ENCODE peak calls at places on chromosomes 16 and 17, in five cellular contexts. B is heart right ventricle, I is lower lobe of right lung, P is tibial artery, R is fibroblast of lung. C is an unnamed sample.

GRCh38 chr16:65779196-65779595 is 587.3 kb upstream of the CDH5 start:
- DNase-seq in B (no peak), I (no peak), P (no peak), R (no peak), C (no peak)

GRCh38 chr16:27225536-27226360 is 22.4 kb downstream of the KDM8 start:
- DNase-seq in B (no peak), I (peak; percentile 43), P (no peak), R (no peak), C (peak; percentile 58)

GRCh38 chr17:39513915-39514314 is 52.6 kb downstream of the CDK12 start:
- DNase-seq in B (no peak), I (no peak), P (no peak), R (no peak), C (no peak)

GRCh38 chr16:30053376-30054015 is 12.1 kb upstream of the ALDOA start:
- DNase-seq in B (no peak), I (no peak), P (no peak), R (peak; percentile 62), C (no peak)

GRCh38 chr17:40819528-40820125 is 2.8 kb downstream of the KRT10 start:
- DNase-seq in B (peak; percentile 51), I (no peak), P (no peak), R (peak; percentile 17), C (no peak)

GRCh38 chr16:13902052-13902451 is 17.9 kb upstream of the ERCC4 start:
- DNase-seq in B (no peak), I (no peak), P (no peak), R (no peak), C (no peak)

GRCh38 chr17:21374455-21375161 is 1.5 kb upstream of the KCNJ12 start:
- DNase-seq in B (no peak), I (no peak), P (no peak), R (no peak), C (peak; percentile 28)

GRCh38 chr17:59627770-59628171 is 8.1 kb downstream of the CLTC start:
- DNase-seq in B (no peak), I (no peak), P (no peak), R (no peak), C (no peak)

GRCh38 chr16:54359555-54359954 is 73.0 kb upstream of the IRX3 start:
- DNase-seq in B (no peak), I (no peak), P (no peak), R (no peak), C (no peak)

GRCh38 chr16:15484662-15485061 is 50.3 kb downstream of the BMERB1 start:
- DNase-seq in B (no peak), I (no peak), P (no peak), R (peak; percentile 69), C (no peak)

GRCh38 chr17:7478276-7479138 is 924 bp downstream of the ZBTB4 start:
- DNase-seq in B (peak; percentile 57), I (peak; percentile 77), P (peak; percentile 79), R (peak; percentile 27), C (peak; percentile 88)

GRCh38 chr17:80785477-80786178 is 206.0 kb upstream of the CHMP6 start:
- DNase-seq in B (no peak), I (peak; percentile 74), P (peak; percentile 49), R (peak; percentile 26), C (peak; percentile 64)

GRCh38 chr17:18951941-18952842 is at the start of gene SLC5A10:
- DNase-seq in B (no peak), I (no peak), P (no peak), R (no peak), C (no peak)

GRCh38 chr16:30834130-30834740 is 47.2 kb upstream of the ZNF629 start:
- DNase-seq in B (no peak), I (no peak), P (no peak), R (no peak), C (no peak)

GRCh38 chr17:496761-497586 is 144.4 kb upstream of the RPH3AL start:
- DNase-seq in B (no peak), I (no peak), P (no peak), R (peak; percentile 68), C (no peak)

GRCh38 chr17:62052765-62053338 is 12.2 kb downstream of the MED13 start:
- DNase-seq in B (no peak), I (no peak), P (no peak), R (no peak), C (no peak)

GRCh38 chr16:2004795-2005517 is 4.7 kb downstream of the ZNF598 start:
- DNase-seq in B (no peak), I (no peak), P (no peak), R (no peak), C (no peak)

GRCh38 chr17:69560987-69561441 is 146.5 kb downstream of the MAP2K6 start:
- DNase-seq in B (no peak), I (no peak), P (no peak), R (no peak), C (no peak)

GRCh38 chr17:48636177-48637018 is 10.2 kb upstream of the HOXB9 start:
- DNase-seq in B (no peak), I (peak; percentile 70), P (no peak), R (peak; percentile 41), C (peak; percentile 59)

GRCh38 chr17:16512011-16512410 is 20.0 kb upstream of the LRRC75A start:
- DNase-seq in B (no peak), I (no peak), P (peak; percentile 2), R (no peak), C (no peak)

GRCh38 chr17:30243568-30243967 is 8.1 kb upstream of the SLC6A4 start:
- DNase-seq in B (no peak), I (no peak), P (no peak), R (no peak), C (no peak)

GRCh38 chr17:2691069-2691871 is 20.3 kb downstream of the CLUH start:
- DNase-seq in B (peak; percentile 4), I (no peak), P (peak; percentile 61), R (no peak), C (no peak)

GRCh38 chr17:8466466-8466865 is 30.8 kb downstream of the NDEL1 start:
- DNase-seq in B (no peak), I (no peak), P (no peak), R (peak; percentile 62), C (no peak)

GRCh38 chr16:65071371-65072311 is 50.2 kb downstream of the CDH11 start:
- DNase-seq in B (peak; percentile 21), I (no peak), P (peak; percentile 83), R (peak; percentile 74), C (no peak)

GRCh38 chr17:44919885-44920564 is 4.7 kb upstream of the GFAP start:
- DNase-seq in B (peak; percentile 80), I (peak; percentile 82), P (peak; percentile 87), R (peak; percentile 70), C (peak; percentile 86)

GRCh38 chr17:37488607-37489196 is 989 bp upstream of the DUSP14 start:
- DNase-seq in B (peak; percentile 47), I (peak; percentile 83), P (peak; percentile 92), R (peak; percentile 97), C (peak; percentile 86)

GRCh38 chr17:37489197-37490001 is at the start of gene DUSP14:
- DNase-seq in B (peak; percentile 73), I (peak; percentile 82), P (peak; percentile 89), R (peak; percentile 75), C (peak; percentile 87)

GRCh38 chr17:37490022-37490587 is 414 bp downstream of the DUSP14 start:
- DNase-seq in B (peak; percentile 67), I (peak; percentile 77), P (peak; percentile 80), R (peak; percentile 61), C (peak; percentile 51)

GRCh38 chr17:37485938-37486570 is 3.6 kb upstream of the DUSP14 start:
- DNase-seq in B (no peak), I (no peak), P (no peak), R (no peak), C (no peak)

DNA sequence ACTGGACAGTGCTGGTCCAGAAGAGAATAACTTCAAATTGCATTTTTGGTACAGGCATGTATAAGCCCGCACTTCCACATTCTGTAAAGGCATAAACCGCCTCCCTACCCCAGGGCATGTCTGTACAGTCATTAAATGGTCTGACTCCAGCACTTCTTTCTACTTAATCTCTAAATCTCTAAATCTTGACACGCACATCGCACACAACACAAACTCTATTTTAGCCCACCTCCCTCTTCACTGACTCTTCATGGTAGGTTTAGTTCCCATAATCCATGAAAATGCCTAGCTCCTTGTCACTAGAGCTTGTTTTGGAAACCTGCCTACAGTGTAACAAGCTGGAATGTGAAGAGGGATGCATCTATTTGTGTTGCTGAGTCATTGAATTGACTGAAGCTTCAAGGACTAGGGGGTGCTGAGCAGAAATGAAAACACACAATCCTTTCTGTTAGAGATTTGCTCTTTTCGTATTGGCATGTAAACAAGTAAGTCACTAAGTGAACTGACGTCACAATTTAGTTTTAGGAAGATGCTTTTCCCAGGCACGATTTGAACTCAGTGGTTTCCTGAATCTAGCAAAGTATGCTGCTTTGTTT is 1.6 kb upstream of the DUSP14 start:
- DNase-seq in B (peak; percentile 38), I (no peak), P (no peak), R (peak; percentile 98), C (no peak)
- H3K4me3 ChIP-seq in B (peak overlapping the region; percentile 85), I (peak overlapping the region; percentile 85), P (peak overlapping the region; percentile 93), R (peak overlapping the region; percentile 88), C (peak overlapping the region; percentile 55)

DNA sequence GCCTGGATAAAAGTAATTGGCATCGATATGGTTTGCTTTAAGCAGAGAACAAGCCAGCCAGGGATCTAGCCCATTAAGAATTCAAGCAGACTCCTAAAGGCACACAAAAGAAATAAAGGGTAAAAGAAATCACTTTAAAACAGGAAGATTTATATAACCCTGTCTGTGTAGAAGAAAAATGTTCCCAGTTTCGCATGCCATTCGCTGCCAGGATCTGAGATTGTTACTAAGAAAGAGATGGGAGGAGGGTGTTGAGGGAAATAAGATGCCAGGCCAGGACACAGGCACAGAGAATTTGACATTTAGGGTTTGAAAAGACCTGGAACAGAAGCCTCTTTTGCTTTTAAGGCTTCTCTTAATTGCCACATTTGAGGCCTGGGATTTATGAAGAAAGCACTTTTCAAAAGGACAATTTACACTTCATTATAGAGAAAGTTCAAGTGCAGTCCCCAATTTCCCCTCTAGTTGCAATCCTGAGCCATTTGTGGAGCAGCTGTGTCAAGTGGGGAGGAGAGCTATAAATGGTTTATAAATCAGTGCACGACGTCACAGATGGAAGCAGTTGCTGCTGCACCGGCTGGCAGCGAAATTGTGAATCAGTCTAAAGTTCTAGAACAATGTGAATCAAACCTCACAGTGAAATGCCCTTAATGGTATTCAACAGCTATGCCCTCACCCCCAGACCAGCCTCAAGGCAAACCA is 26.4 kb upstream of the C16orf87 start:
- DNase-seq in B (no peak), I (no peak), P (no peak), R (peak; percentile 67), C (no peak)
- TF ChIP-seq CTCF in B (peak; percentile 27), I (peak; percentile 27), P (peak; percentile 37), R (peak; percentile 66), C (no peak)

DNA sequence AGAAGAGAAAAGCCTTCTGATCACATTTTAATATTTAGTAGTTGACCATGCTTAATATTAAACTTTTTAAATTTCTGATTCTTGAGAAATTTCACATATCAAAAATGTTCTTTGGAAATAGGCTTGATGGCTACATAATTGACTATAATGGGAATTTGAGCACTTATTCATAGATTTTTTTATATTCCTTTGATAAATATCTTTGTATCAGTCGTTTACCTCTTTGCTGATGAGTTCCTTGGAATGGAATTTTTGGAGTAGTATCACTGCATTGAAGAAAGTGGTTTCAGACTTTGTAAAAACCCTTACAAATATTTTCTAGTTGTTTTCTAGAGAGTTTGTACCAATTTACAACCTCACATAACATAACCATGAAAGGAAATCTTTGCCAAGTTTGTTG is 14.7 kb downstream of the DNAAF1 start:
- DNase-seq in B (no peak), I (no peak), P (no peak), R (no peak), C (no peak)
- H3K4me3 ChIP-seq in B (no peak overlapping the region), I (no peak overlapping the region), P (no peak overlapping the region), R (no peak overlapping the region), C (no peak overlapping the region)

DNA sequence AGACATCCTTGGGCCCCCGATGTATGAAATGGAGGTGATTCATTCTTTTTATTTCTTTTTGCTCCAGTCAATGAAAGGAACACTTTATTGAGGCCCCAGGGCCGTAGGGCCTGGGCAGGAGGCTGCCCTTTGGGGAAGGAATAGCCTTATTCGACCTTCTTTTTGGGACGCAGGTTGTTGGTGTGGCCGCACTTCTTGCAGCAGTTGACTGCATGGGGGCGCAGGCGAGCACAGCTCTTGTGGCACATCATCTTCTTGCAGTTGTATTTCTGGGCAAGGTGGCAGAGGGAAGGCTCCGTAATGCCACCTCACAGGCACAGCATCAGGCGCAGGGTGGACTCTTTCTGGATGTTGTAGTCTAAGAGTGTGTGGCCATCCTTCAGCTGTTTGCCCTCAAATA is 50.9 kb downstream of the SIAH1 start:
- DNase-seq in B (no peak), I (no peak), P (no peak), R (no peak), C (no peak)
- TF ChIP-seq CTCF in B (no peak), I (no peak), P (no peak), R (no peak), C (no peak)

C was measured in left lung.